ENCODE peak calls at places on chromosome 4, in four cellular contexts. F is GM12878, G is SK-N-SH, U is K562. Q is an unnamed sample.

GRCh38 chr4:71518283-71518989 is 179.6 kb downstream of the SLC4A4 start:
- DNase-seq in F (no peak), G (peak; percentile 0), U (no peak), Q (no peak)

GRCh38 chr4:95572304-95572991 is 23.7 kb upstream of the UNC5C start:
- DNase-seq in F (no peak), G (no peak), U (no peak), Q (no peak)

GRCh38 chr4:163107754-163108153 is 58.9 kb downstream of the NAF1 start:
- DNase-seq in F (no peak), G (no peak), U (no peak), Q (no peak)

GRCh38 chr4:113446019-113446418 is 315.5 kb downstream of the CAMK2D start:
- DNase-seq in F (no peak), G (no peak), U (no peak), Q (peak; percentile 24)

GRCh38 chr4:26619784-26620183 is 35.9 kb downstream of the TBC1D19 start:
- DNase-seq in F (no peak), G (no peak), U (no peak), Q (no peak)

GRCh38 chr4:89067407-89067806 is 10.4 kb upstream of the FAM13A start:
- DNase-seq in F (no peak), G (no peak), U (no peak), Q (no peak)

GRCh38 chr4:175776217-175776616 is 35.8 kb downstream of the GPM6A start:
- DNase-seq in F (no peak), G (no peak), U (no peak), Q (no peak)

GRCh38 chr4:141676087-141676486 is 39.7 kb downstream of the IL15 start:
- DNase-seq in F (no peak), G (no peak), U (no peak), Q (no peak)

GRCh38 chr4:168095776-168096443 is 3.6 kb downstream of the ANXA10 start:
- DNase-seq in F (no peak), G (no peak), U (no peak), Q (no peak)

GRCh38 chr4:86453044-86453501 is 93.2 kb upstream of the MAPK10 start:
- DNase-seq in F (no peak), G (no peak), U (no peak), Q (no peak)

GRCh38 chr4:92305148-92305877 is 1.5 kb downstream of the GRID2 start:
- DNase-seq in F (no peak), G (peak; percentile 85), U (no peak), Q (no peak)

GRCh38 chr4:40990202-40990898 is 224.0 kb downstream of the APBB2 start:
- DNase-seq in F (peak; percentile 53), G (no peak), U (no peak), Q (peak; percentile 25)

GRCh38 chr4:88697113-88697512 is 516 bp downstream of the NAP1L5 start:
- DNase-seq in F (no peak), G (peak; percentile 26), U (no peak), Q (no peak)

GRCh38 chr4:165288639-165289428 is 38.6 kb upstream of the MSMO1 start:
- DNase-seq in F (no peak), G (no peak), U (no peak), Q (peak; percentile 24)

GRCh38 chr4:15649914-15650545 is 5.1 kb downstream of the FBXL5 start:
- DNase-seq in F (peak; percentile 45), G (peak; percentile 52), U (peak; percentile 69), Q (peak; percentile 59)

GRCh38 chr4:87884976-87885574 is 52.3 kb downstream of the MEPE start:
- DNase-seq in F (no peak), G (peak; percentile 16), U (no peak), Q (no peak)

GRCh38 chr4:1567808-1568581 is 116.1 kb downstream of the FAM53A start:
- DNase-seq in F (no peak), G (no peak), U (peak; percentile 49), Q (no peak)
- TF ChIP-seq FOXM1 in F (no peak), G (no peak), U (no peak), Q (no peak)

DNA sequence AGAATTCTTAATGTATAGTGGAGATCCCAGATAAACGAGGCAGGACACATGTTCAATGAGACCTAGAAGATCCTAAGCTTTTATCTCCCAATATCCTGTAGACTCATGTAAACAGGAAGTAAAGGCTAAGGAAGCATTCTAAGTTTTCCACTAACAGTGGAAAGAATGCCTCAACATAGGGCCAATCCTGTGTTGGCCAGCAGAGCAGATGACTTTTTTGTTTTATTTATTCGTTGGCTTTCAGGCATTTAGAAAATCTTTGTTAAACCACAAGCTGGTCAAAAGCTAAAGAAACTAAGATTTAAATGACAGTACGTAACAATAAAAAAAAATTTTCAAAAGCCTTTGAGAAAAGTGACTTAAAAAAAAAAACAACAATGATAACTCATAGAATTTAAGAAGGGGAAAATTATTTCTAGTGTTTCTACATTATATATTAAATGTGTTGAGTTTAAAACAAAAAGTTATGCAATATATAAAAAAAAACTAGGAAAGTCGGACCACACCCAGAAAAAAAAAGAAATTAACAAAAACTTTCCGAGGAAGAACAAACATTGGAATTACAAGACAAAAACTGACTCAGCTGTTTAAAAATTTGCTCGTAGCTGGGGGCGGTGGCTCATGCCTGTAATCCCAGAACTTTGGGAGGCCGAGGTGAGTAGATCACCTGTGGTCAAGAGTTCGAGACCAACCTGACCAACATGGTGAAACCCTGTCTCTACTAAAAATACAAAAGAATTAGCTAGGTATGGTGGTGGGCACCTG is 759.3 kb downstream of the FSTL5 start:
- DNase-seq in F (no peak), G (no peak), U (no peak), Q (no peak)
- TF ChIP-seq RAD21 in F (no peak), G (no peak), U (no peak), Q (no peak)

GRCh38 chr4:7066006-7066405 is 1.9 kb downstream of the GRPEL1 start:
- DNase-seq in F (no peak), G (no peak), U (no peak), Q (no peak)
- H3K4me3 ChIP-seq in F (peak overlapping the region; percentile 68), G (no peak overlapping the region), U (peak overlapping the region; percentile 58), Q (peak overlapping the region; percentile 85)

GRCh38 chr4:129345680-129346079 is 249.7 kb downstream of the C4orf33 start:
- DNase-seq in F (no peak), G (no peak), U (no peak), Q (no peak)

GRCh38 chr4:129346760-129347159 is 250.8 kb downstream of the C4orf33 start:
- DNase-seq in F (no peak), G (no peak), U (no peak), Q (no peak)

GRCh38 chr4:129342820-129343219 is 246.9 kb downstream of the C4orf33 start:
- DNase-seq in F (no peak), G (no peak), U (no peak), Q (peak; percentile 11)

DNA sequence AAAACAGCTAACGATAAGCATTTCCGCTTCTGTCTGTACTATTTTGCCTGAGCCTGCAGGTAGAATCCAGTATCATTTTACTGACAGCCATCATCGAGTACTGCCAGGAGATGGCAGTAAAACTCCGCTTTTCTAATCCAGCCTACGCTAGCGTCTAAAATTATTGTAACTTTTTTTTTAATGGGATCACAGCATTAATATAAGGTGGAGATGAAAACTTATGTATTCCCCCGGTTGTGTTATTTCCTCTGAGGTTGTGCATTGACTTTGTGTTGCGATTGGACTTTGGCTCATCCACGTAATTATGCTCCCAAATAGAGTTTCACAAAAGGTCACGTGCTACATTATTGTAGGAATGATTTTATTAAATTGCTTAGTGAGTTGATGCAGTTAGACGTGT is 248.1 kb downstream of the C4orf33 start:
- DNase-seq in F (no peak), G (peak; percentile 34), U (peak; percentile 35), Q (peak; percentile 19)
- TF ChIP-seq FOXM1 in F (no peak), G (no peak), U (no peak), Q (no peak)

DNA sequence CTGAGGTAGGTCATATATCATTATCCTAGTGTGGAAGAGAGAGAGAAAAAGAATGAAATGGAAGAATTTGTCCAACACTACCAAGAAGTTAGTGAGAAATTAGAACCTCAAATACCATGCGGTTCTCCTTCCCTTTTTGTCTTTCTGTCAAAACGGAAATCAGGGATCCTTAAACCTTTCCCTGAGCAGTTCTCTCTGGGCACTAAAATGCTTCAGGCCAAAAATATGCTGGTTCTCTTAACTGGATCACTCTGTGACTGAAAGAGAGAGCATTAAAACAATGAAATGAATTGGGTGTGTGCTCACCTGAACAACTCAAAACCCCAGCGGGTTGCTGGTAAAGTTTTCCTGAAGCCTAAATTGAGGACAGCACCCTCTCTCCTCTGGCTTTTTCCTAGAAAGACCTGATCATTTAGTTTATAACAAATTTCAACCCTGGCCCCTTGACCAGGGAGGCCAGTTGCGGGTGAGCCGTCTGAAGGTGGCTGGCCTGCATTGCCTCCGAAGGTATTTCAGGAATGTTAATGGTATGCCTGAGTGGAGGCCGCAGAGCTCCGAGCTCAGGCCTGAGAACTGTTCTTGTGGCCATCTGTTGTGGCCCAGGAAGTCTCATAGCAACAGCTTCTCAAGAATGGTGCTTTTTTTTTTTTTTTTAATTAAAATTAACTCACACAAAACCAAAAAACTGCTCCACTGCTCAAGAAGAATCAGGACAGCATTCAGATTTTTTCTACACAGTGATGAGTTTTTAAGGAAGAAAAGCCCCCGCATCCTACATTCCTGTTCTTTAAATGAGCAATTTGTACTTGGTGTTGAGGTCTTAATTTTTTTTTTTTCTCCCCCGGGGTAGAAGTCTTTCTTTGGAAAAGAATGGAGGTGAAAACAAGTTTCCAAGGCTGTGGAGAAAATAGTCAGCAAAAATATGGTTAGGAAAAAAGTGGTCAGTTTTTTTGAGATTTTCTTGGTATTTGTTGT is 155.1 kb downstream of the SHROOM3 start:
- DNase-seq in F (no peak), G (peak; percentile 34), U (no peak), Q (peak; percentile 52)
- TF ChIP-seq RAD21 in F (no peak), G (no peak), U (no peak), Q (no peak)

Q was measured in HepG2.